ENCODE peak calls at places on chromosomes 3 and 15, in four cellular contexts. K, Q, H and T are unnamed samples.

GRCh38 chr3:25854214-25854613 is 64.3 kb downstream of the OXSM start:
- DNase-seq in K (no peak), Q (no peak), H (no peak), T (no peak)

GRCh38 chr15:67512140-67512539 is 8.8 kb upstream of the C15orf61 start:
- DNase-seq in K (no peak), Q (no peak), H (no peak), T (no peak)

GRCh38 chr3:30760040-30760439 is 134.4 kb downstream of the GADL1 start:
- DNase-seq in K (no peak), Q (no peak), H (no peak), T (no peak)

GRCh38 chr15:80068578-80068977 is 9.1 kb downstream of the ZFAND6 start:
- DNase-seq in K (no peak), Q (no peak), H (no peak), T (no peak)

GRCh38 chr3:159669753-159670152 is 318.9 kb upstream of the IL12A start:
- DNase-seq in K (no peak), Q (no peak), H (no peak), T (peak)

GRCh38 chr3:126288314-126288713 is 68.9 kb downstream of the KLF15 start:
- DNase-seq in K (no peak), Q (no peak), H (no peak), T (no peak)

GRCh38 chr3:109228391-109229080 is 87.8 kb downstream of the DPPA2 start:
- DNase-seq in K (no peak), Q (no peak), H (no peak), T (no peak)

GRCh38 chr3:111534701-111535100 is 7.3 kb upstream of the CD96 start:
- DNase-seq in K (no peak), Q (no peak), H (no peak), T (no peak)

GRCh38 chr15:68356778-68357177 is 75.2 kb downstream of the ITGA11 start:
- DNase-seq in K (no peak), Q (no peak), H (no peak), T (no peak)

GRCh38 chr3:146314871-146315270 is 64.0 kb upstream of the PLSCR4 start:
- DNase-seq in K (no peak), Q (no peak), H (no peak), T (no peak)

GRCh38 chr15:99054025-99054387 is 46.4 kb upstream of the PGPEP1L start:
- DNase-seq in K (no peak), Q (no peak), H (no peak), T (no peak)

GRCh38 chr3:195616681-195617080 is 32.9 kb upstream of the APOD start:
- DNase-seq in K (peak), Q (no peak), H (no peak), T (no peak)

GRCh38 chr15:67023517-67024321 is 41.7 kb upstream of the SMAD3 start:
- DNase-seq in K (no peak), Q (no peak), H (no peak), T (no peak)

GRCh38 chr3:37161351-37161750 is 13.0 kb downstream of the LRRFIP2 start:
- DNase-seq in K (no peak), Q (no peak), H (no peak), T (no peak)

GRCh38 chr3:70358978-70359580 is 46.6 kb upstream of the MDFIC2 start:
- DNase-seq in K (no peak), Q (no peak), H (no peak), T (peak)

GRCh38 chr15:31292391-31293020 is 34.1 kb upstream of the KLF13 start:
- DNase-seq in K (no peak), Q (no peak), H (no peak), T (no peak)

GRCh38 chr3:122890077-122890484 is 95.2 kb downstream of the SLC49A4 start:
- DNase-seq in K (no peak), Q (peak), H (peak), T (no peak)

GRCh38 chr3:122576174-122576940 is 1.1 kb upstream of the PARP15 start:
- DNase-seq in K (no peak), Q (peak), H (no peak), T (no peak)

GRCh38 chr15:77017761-77018720 is 23.1 kb downstream of the PSTPIP1 start:
- DNase-seq in K (no peak), Q (no peak), H (no peak), T (no peak)

GRCh38 chr3:47573190-47574172 is 5.2 kb downstream of the CSPG5 start:
- DNase-seq in K (no peak), Q (no peak), H (no peak), T (no peak)

GRCh38 chr15:101126618-101127502 is 125.0 kb downstream of the CHSY1 start:
- DNase-seq in K (no peak), Q (no peak), H (no peak), T (peak)

GRCh38 chr3:55458398-55458797 is 28.7 kb downstream of the WNT5A start:
- DNase-seq in K (no peak), Q (no peak), H (no peak), T (no peak)

GRCh38 chr3:53211704-53212702 is 43.8 kb downstream of the TKT start:
- DNase-seq in K (no peak), Q (no peak), H (no peak), T (no peak)

GRCh38 chr3:56197259-56197965 is 270.9 kb downstream of the ERC2 start:
- DNase-seq in K (no peak), Q (no peak), H (no peak), T (no peak)

GRCh38 chr3:108879915-108880314 is 57.3 kb downstream of the TRAT1 start:
- DNase-seq in K (no peak), Q (no peak), H (no peak), T (no peak)

GRCh38 chr3:48695113-48695753 is 9.5 kb upstream of the NCKIPSD start:
- DNase-seq in K (peak), Q (no peak), H (peak), T (no peak)

GRCh38 chr3:126551066-126551838 is 7.5 kb downstream of the C3orf22 start:
- DNase-seq in K (no peak), Q (no peak), H (no peak), T (peak)

GRCh38 chr15:75861750-75862402 is 18.6 kb downstream of the UBE2Q2 start:
- DNase-seq in K (no peak), Q (no peak), H (no peak), T (no peak)

GRCh38 chr3:134869153-134869726 is 74.2 kb downstream of the EPHB1 start:
- DNase-seq in K (no peak), Q (no peak), H (no peak), T (no peak)
- TF ChIP-seq NRF1 in K (no peak), Q (no peak), H (no peak), T (no peak)

GRCh38 chr15:43932907-43933306 is 106.1 kb downstream of the WDR76 start:
- DNase-seq in K (no peak), Q (no peak), H (no peak), T (no peak)

GRCh38 chr15:43932036-43932435 is 105.2 kb downstream of the WDR76 start:
- DNase-seq in K (no peak), Q (no peak), H (no peak), T (no peak)

GRCh38 chr15:43930556-43930955 is 103.8 kb downstream of the WDR76 start:
- DNase-seq in K (no peak), Q (no peak), H (no peak), T (no peak)

GRCh38 chr15:43928152-43928551 is 101.3 kb downstream of the WDR76 start:
- DNase-seq in K (no peak), Q (no peak), H (peak), T (no peak)

DNA sequence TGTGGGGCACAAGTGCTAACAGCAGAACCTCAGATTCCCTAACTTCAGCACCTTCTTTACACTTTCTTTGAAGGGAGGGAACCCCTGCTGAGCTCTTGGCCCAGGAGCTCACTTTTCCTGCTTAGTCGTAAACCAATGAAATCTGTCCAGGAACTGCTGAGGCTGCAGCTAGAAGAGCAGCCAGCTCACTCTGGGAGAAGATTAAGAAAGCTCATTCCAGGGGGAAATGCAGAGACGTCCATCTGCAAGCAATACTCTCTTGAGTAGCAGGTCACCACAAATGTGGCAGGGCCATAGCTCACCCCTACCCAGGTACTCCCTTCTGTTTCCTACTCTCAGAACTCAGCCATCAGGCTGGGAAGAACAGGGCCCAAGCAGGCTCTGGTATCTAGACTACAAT is 103.3 kb downstream of the WDR76 start:
- DNase-seq in K (no peak), Q (no peak), H (peak), T (no peak)
- TF ChIP-seq NRF1 in K (no peak), Q (no peak), H (no peak), T (no peak)

GRCh38 chr15:55588070-55588817 is at the start of gene PYGO1:
- DNase-seq in K (peak), Q (no peak), H (no peak), T (peak)
- TF ChIP-seq NRF1 in K (no peak), Q (no peak), H (no peak), T (no peak)

GRCh38 chr3:101995371-101996046 is 146.2 kb downstream of the NFKBIZ start:
- DNase-seq in K (no peak), Q (no peak), H (no peak), T (no peak)
- TF ChIP-seq NRF1 in K (no peak), Q (no peak), H (no peak), T (no peak)

GRCh38 chr3:74328505-74328904 is 286.0 kb downstream of the CNTN3 start:
- DNase-seq in K (no peak), Q (no peak), H (no peak), T (no peak)

GRCh38 chr3:74329087-74329486 is 285.4 kb downstream of the CNTN3 start:
- DNase-seq in K (no peak), Q (no peak), H (no peak), T (no peak)

DNA sequence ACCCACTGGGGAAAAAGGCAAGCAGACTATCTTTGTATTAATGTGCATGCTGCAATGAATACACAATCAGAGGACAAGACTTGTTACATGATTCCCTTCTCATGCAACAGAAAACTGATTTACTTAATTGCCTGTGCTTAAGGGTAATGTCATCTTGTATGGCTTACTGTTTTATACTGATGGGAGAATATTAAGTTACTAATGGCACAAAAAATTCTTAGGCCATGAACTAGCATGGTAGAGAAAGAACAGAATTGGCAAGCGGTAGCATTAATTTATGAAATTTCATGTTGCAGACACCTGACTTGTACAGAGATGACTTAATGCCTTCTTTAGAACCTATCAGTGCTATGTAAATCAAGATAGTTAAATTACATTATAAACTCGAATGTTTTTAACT is 282.3 kb downstream of the CNTN3 start:
- DNase-seq in K (no peak), Q (no peak), H (no peak), T (no peak)
- TF ChIP-seq NRF1 in K (no peak), Q (no peak), H (no peak), T (no peak)

GRCh38 chr3:183120538-183121215 is 21.4 kb upstream of the MCCC1 start:
- DNase-seq in K (no peak), Q (no peak), H (no peak), T (no peak)

GRCh38 chr3:183123891-183124290 is 24.6 kb upstream of the MCCC1 start:
- DNase-seq in K (no peak), Q (no peak), H (no peak), T (no peak)

GRCh38 chr3:183117046-183117445 is 17.8 kb upstream of the MCCC1 start:
- DNase-seq in K (no peak), Q (no peak), H (no peak), T (no peak)

GRCh38 chr3:183122257-183122932 is 23.1 kb upstream of the MCCC1 start:
- DNase-seq in K (peak), Q (no peak), H (no peak), T (peak)
- TF ChIP-seq NRF1 in K (no peak), Q (no peak), H (no peak), T (no peak)

GRCh38 chr15:93399121-93399520 is 310.1 kb upstream of the RGMA start:
- DNase-seq in K (no peak), Q (no peak), H (no peak), T (no peak)
- TF ChIP-seq NRF1 in K (no peak), Q (no peak), H (no peak), T (no peak)

DNA sequence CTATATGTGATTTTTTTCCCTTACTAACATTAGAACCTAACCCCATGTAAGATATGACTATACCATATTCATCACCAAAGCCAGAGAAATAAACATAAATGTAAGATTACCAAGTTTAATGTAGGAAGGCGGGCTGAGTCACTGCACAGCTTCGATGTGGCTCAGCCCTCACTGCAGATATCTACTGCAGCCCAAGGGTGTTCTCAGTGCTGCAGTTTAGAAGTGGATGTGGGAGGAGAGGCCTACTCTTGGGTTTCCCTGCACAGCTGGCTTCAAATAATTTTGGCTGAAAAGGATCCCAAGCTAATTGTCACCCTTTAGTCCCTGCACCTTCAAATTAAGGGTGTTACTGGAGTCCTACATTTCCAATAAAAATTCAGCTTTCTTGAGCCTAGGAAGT is 9.2 kb downstream of the ARPP19 start:
- DNase-seq in K (no peak), Q (no peak), H (no peak), T (no peak)
- TF ChIP-seq NRF1 in K (no peak), Q (no peak), H (no peak), T (no peak)